ENCODE peak calls at places on chromosomes 5 and 9, in nine cellular contexts. One of them, this sample, is unnamed.

GRCh38 chr9:108478871-108479332 is 376.9 kb downstream of the ACTL7B start:
- DNase-seq in PC-9: no peak
- DNase-seq in HCT116: no peak
- DNase-seq in hepatocyte: peak
- DNase-seq in astrocyte: peak
- DNase-seq in PC-3: peak
- DNase-seq in H1: no peak
- DNase-seq in fibroblast of lung: peak
- DNase-seq in GM23248: peak
- DNase-seq in this sample: peak

GRCh38 chr5:146409081-146409671 is 38.0 kb upstream of the TCERG1 start:
- DNase-seq in PC-3: peak
- DNase-seq in hepatocyte: no peak
- DNase-seq in astrocyte: peak
- DNase-seq in GM23248: peak
- DNase-seq in PC-9: no peak
- DNase-seq in H1: no peak
- DNase-seq in HCT116: no peak
- DNase-seq in fibroblast of lung: peak
- DNase-seq in this sample: no peak

GRCh38 chr9:132651259-132651658 is 18.5 kb downstream of the DDX31 start:
- DNase-seq in PC-9: peak
- DNase-seq in GM23248: peak
- DNase-seq in fibroblast of lung: peak
- DNase-seq in H1: no peak
- DNase-seq in hepatocyte: peak
- DNase-seq in PC-3: peak
- DNase-seq in HCT116: no peak
- DNase-seq in astrocyte: peak
- DNase-seq in this sample: peak

GRCh38 chr5:180703912-180704311 is 35.9 kb downstream of the OR2Y1 start:
- DNase-seq in PC-3: no peak
- DNase-seq in PC-9: no peak
- DNase-seq in GM23248: no peak
- DNase-seq in HCT116: no peak
- DNase-seq in hepatocyte: no peak
- DNase-seq in fibroblast of lung: no peak
- DNase-seq in H1: no peak
- DNase-seq in astrocyte: no peak
- DNase-seq in this sample: no peak

GRCh38 chr9:6930827-6931226 is 173.1 kb downstream of the KDM4C start:
- DNase-seq in PC-3: no peak
- DNase-seq in PC-9: no peak
- DNase-seq in H1: no peak
- DNase-seq in GM23248: peak
- DNase-seq in astrocyte: peak
- DNase-seq in fibroblast of lung: peak
- DNase-seq in HCT116: no peak
- DNase-seq in hepatocyte: no peak
- DNase-seq in this sample: no peak

GRCh38 chr5:106017243-106017857 is 1653.4 kb downstream of the EFNA5 start:
- DNase-seq in H1: no peak
- DNase-seq in HCT116: no peak
- DNase-seq in fibroblast of lung: no peak
- DNase-seq in astrocyte: no peak
- DNase-seq in PC-3: no peak
- DNase-seq in PC-9: no peak
- DNase-seq in hepatocyte: no peak
- DNase-seq in GM23248: no peak
- DNase-seq in this sample: no peak

GRCh38 chr5:121009058-121009457 is 545.0 kb downstream of the PRR16 start:
- DNase-seq in fibroblast of lung: no peak
- DNase-seq in astrocyte: no peak
- DNase-seq in GM23248: no peak
- DNase-seq in H1: no peak
- DNase-seq in HCT116: no peak
- DNase-seq in hepatocyte: no peak
- DNase-seq in PC-9: no peak
- DNase-seq in PC-3: no peak
- DNase-seq in this sample: no peak

GRCh38 chr5:130102375-130102774 is 198.1 kb downstream of the CHSY3 start:
- DNase-seq in PC-9: no peak
- DNase-seq in fibroblast of lung: no peak
- DNase-seq in H1: no peak
- DNase-seq in hepatocyte: no peak
- DNase-seq in astrocyte: no peak
- DNase-seq in GM23248: no peak
- DNase-seq in PC-3: no peak
- DNase-seq in HCT116: no peak
- DNase-seq in this sample: no peak

GRCh38 chr5:149011084-149011483 is 51.8 kb downstream of the SH3TC2 start:
- DNase-seq in HCT116: no peak
- DNase-seq in PC-3: peak
- DNase-seq in GM23248: no peak
- DNase-seq in fibroblast of lung: no peak
- DNase-seq in astrocyte: no peak
- DNase-seq in PC-9: peak
- DNase-seq in H1: no peak
- DNase-seq in hepatocyte: no peak
- DNase-seq in this sample: no peak

GRCh38 chr5:35294976-35295375 is 64.7 kb upstream of the PRLR start:
- DNase-seq in HCT116: no peak
- DNase-seq in H1: no peak
- DNase-seq in fibroblast of lung: no peak
- DNase-seq in hepatocyte: no peak
- DNase-seq in PC-3: no peak
- DNase-seq in PC-9: no peak
- DNase-seq in GM23248: no peak
- DNase-seq in astrocyte: no peak
- DNase-seq in this sample: no peak

GRCh38 chr5:171897231-171897630 is 109.2 kb downstream of the FBXW11 start:
- DNase-seq in fibroblast of lung: no peak
- DNase-seq in astrocyte: no peak
- DNase-seq in GM23248: no peak
- DNase-seq in PC-9: no peak
- DNase-seq in H1: no peak
- DNase-seq in HCT116: no peak
- DNase-seq in PC-3: no peak
- DNase-seq in hepatocyte: no peak
- DNase-seq in this sample: no peak

GRCh38 chr5:169302491-169303118 is 1.7 kb upstream of the SLIT3 start:
- DNase-seq in fibroblast of lung: peak
- DNase-seq in astrocyte: peak
- DNase-seq in hepatocyte: peak
- DNase-seq in PC-9: peak
- DNase-seq in PC-3: peak
- DNase-seq in GM23248: peak
- DNase-seq in HCT116: peak
- DNase-seq in H1: no peak
- DNase-seq in this sample: peak

GRCh38 chr9:2087500-2088313 is 72.6 kb downstream of the SMARCA2 start:
- DNase-seq in PC-9: no peak
- DNase-seq in PC-3: peak
- DNase-seq in H1: no peak
- DNase-seq in hepatocyte: peak
- DNase-seq in fibroblast of lung: peak
- DNase-seq in HCT116: peak
- DNase-seq in GM23248: peak
- DNase-seq in astrocyte: peak
- DNase-seq in this sample: peak

GRCh38 chr9:2824564-2824963 is 19.3 kb downstream of the PUM3 start:
- DNase-seq in HCT116: no peak
- DNase-seq in PC-3: no peak
- DNase-seq in GM23248: no peak
- DNase-seq in fibroblast of lung: peak
- DNase-seq in H1: no peak
- DNase-seq in hepatocyte: no peak
- DNase-seq in astrocyte: no peak
- DNase-seq in PC-9: no peak
- DNase-seq in this sample: no peak

GRCh38 chr5:54577542-54577941 is 60.0 kb downstream of the SNX18 start:
- DNase-seq in astrocyte: no peak
- DNase-seq in H1: no peak
- DNase-seq in fibroblast of lung: no peak
- DNase-seq in GM23248: no peak
- DNase-seq in PC-3: no peak
- DNase-seq in hepatocyte: no peak
- DNase-seq in HCT116: no peak
- DNase-seq in PC-9: no peak
- DNase-seq in this sample: no peak

GRCh38 chr5:140298183-140298601 is 4.7 kb downstream of the PFDN1 start:
- DNase-seq in PC-9: no peak
- DNase-seq in hepatocyte: peak
- DNase-seq in GM23248: peak
- DNase-seq in fibroblast of lung: peak
- DNase-seq in HCT116: no peak
- DNase-seq in PC-3: peak
- DNase-seq in H1: no peak
- DNase-seq in astrocyte: peak
- DNase-seq in this sample: peak

GRCh38 chr9:88660611-88661010 is 125.6 kb downstream of the NXNL2 start:
- DNase-seq in hepatocyte: peak
- DNase-seq in astrocyte: no peak
- DNase-seq in HCT116: peak
- DNase-seq in fibroblast of lung: peak
- DNase-seq in GM23248: peak
- DNase-seq in PC-3: peak
- DNase-seq in PC-9: peak
- DNase-seq in H1: peak
- DNase-seq in this sample: peak

GRCh38 chr9:133408042-133408441 is 9.8 kb downstream of the REXO4 start:
- DNase-seq in HCT116: no peak
- DNase-seq in GM23248: no peak
- DNase-seq in PC-9: no peak
- DNase-seq in astrocyte: no peak
- DNase-seq in hepatocyte: no peak
- DNase-seq in fibroblast of lung: no peak
- DNase-seq in PC-3: no peak
- DNase-seq in H1: no peak
- DNase-seq in this sample: no peak

GRCh38 chr5:78920604-78921003 is 64.5 kb downstream of the ARSB start:
- DNase-seq in fibroblast of lung: peak
- DNase-seq in HCT116: no peak
- DNase-seq in GM23248: peak
- DNase-seq in PC-9: peak
- DNase-seq in H1: no peak
- DNase-seq in hepatocyte: peak
- DNase-seq in astrocyte: peak
- DNase-seq in PC-3: peak
- DNase-seq in this sample: no peak

GRCh38 chr5:128538249-128539037 is 398 bp upstream of the FBN2 start:
- DNase-seq in H1: peak
- DNase-seq in PC-9: no peak
- DNase-seq in GM23248: peak
- DNase-seq in HCT116: no peak
- DNase-seq in fibroblast of lung: peak
- DNase-seq in astrocyte: peak
- DNase-seq in PC-3: peak
- DNase-seq in hepatocyte: peak
- DNase-seq in this sample: peak

GRCh38 chr5:128536861-128537305 is 1.2 kb downstream of the FBN2 start:
- DNase-seq in GM23248: peak
- DNase-seq in fibroblast of lung: peak
- DNase-seq in H1: no peak
- DNase-seq in hepatocyte: peak
- DNase-seq in astrocyte: no peak
- DNase-seq in HCT116: no peak
- DNase-seq in PC-9: no peak
- DNase-seq in PC-3: no peak
- DNase-seq in this sample: no peak

GRCh38 chr5:128537999-128538248 is at the start of gene FBN2:
- DNase-seq in HCT116: no peak
- DNase-seq in astrocyte: no peak
- DNase-seq in GM23248: no peak
- DNase-seq in PC-3: no peak
- DNase-seq in PC-9: no peak
- DNase-seq in fibroblast of lung: no peak
- DNase-seq in hepatocyte: no peak
- DNase-seq in H1: no peak
- DNase-seq in this sample: no peak

GRCh38 chr5:128536229-128536860 is 1.7 kb downstream of the FBN2 start:
- DNase-seq in GM23248: peak
- DNase-seq in hepatocyte: peak
- DNase-seq in PC-3: no peak
- DNase-seq in HCT116: no peak
- DNase-seq in fibroblast of lung: no peak
- DNase-seq in astrocyte: no peak
- DNase-seq in H1: no peak
- DNase-seq in PC-9: no peak
- DNase-seq in this sample: peak

GRCh38 chr5:128537306-128537998 is 593 bp downstream of the FBN2 start:
- DNase-seq in fibroblast of lung: peak
- DNase-seq in hepatocyte: peak
- DNase-seq in PC-9: no peak
- DNase-seq in PC-3: peak
- DNase-seq in astrocyte: peak
- DNase-seq in GM23248: peak
- DNase-seq in HCT116: no peak
- DNase-seq in H1: no peak
- DNase-seq in this sample: peak
- TF ChIP-seq EZH2 in fibroblast of lung: no peak
- TF ChIP-seq EZH2 in hepatocyte: no peak
- TF ChIP-seq EZH2 in PC-9: no peak
- TF ChIP-seq EZH2 in PC-3: no peak
- TF ChIP-seq EZH2 in astrocyte: no peak
- TF ChIP-seq EZH2 in GM23248: peak
- TF ChIP-seq EZH2 in HCT116: no peak
- TF ChIP-seq EZH2 in H1: no peak
- TF ChIP-seq EZH2 in this sample: no peak

GRCh38 chr5:145585-146323 is 45.5 kb upstream of the LRRC14B start:
- DNase-seq in fibroblast of lung: no peak
- DNase-seq in H1: no peak
- DNase-seq in hepatocyte: no peak
- DNase-seq in HCT116: no peak
- DNase-seq in PC-3: no peak
- DNase-seq in GM23248: no peak
- DNase-seq in PC-9: no peak
- DNase-seq in astrocyte: no peak
- DNase-seq in this sample: no peak
- TF ChIP-seq EZH2 in fibroblast of lung: no peak
- TF ChIP-seq EZH2 in H1: no peak
- TF ChIP-seq EZH2 in hepatocyte: no peak
- TF ChIP-seq EZH2 in HCT116: no peak
- TF ChIP-seq EZH2 in PC-3: no peak
- TF ChIP-seq EZH2 in GM23248: no peak
- TF ChIP-seq EZH2 in PC-9: no peak
- TF ChIP-seq EZH2 in astrocyte: no peak
- TF ChIP-seq EZH2 in this sample: no peak

GRCh38 chr9:137046094-137046787 is at the start of gene NPDC1:
- DNase-seq in GM23248: peak
- DNase-seq in astrocyte: peak
- DNase-seq in fibroblast of lung: peak
- DNase-seq in HCT116: peak
- DNase-seq in PC-3: peak
- DNase-seq in PC-9: peak
- DNase-seq in H1: peak
- DNase-seq in hepatocyte: peak
- DNase-seq in this sample: peak
- TF ChIP-seq EZH2 in GM23248: no peak
- TF ChIP-seq EZH2 in astrocyte: no peak
- TF ChIP-seq EZH2 in fibroblast of lung: no peak
- TF ChIP-seq EZH2 in HCT116: no peak
- TF ChIP-seq EZH2 in PC-3: no peak
- TF ChIP-seq EZH2 in PC-9: no peak
- TF ChIP-seq EZH2 in H1: peak
- TF ChIP-seq EZH2 in hepatocyte: no peak
- TF ChIP-seq EZH2 in this sample: peak

GRCh38 chr5:88686077-88686541 is 196.9 kb downstream of the MEF2C start:
- DNase-seq in astrocyte: no peak
- DNase-seq in H1: no peak
- DNase-seq in hepatocyte: no peak
- DNase-seq in PC-9: no peak
- DNase-seq in PC-3: no peak
- DNase-seq in fibroblast of lung: peak
- DNase-seq in HCT116: no peak
- DNase-seq in GM23248: no peak
- DNase-seq in this sample: no peak
- TF ChIP-seq EZH2 in astrocyte: no peak
- TF ChIP-seq EZH2 in H1: peak
- TF ChIP-seq EZH2 in hepatocyte: peak
- TF ChIP-seq EZH2 in PC-9: no peak
- TF ChIP-seq EZH2 in PC-3: no peak
- TF ChIP-seq EZH2 in fibroblast of lung: no peak
- TF ChIP-seq EZH2 in HCT116: no peak
- TF ChIP-seq EZH2 in GM23248: no peak
- TF ChIP-seq EZH2 in this sample: peak